ENCODE peak calls at places on chromosomes 13 and 19, in six cellular contexts. O, S, B, V, J and H are unnamed samples.
A peak's percentile ranks its signal among the peaks of the same experiment; 100 is the strongest.

GRCh38 chr13:113398963-113399754 is 35.2 kb upstream of the GRTP1 start:
- DNase-seq in S (no peak), B (no peak), J (no peak), V (no peak), O (no peak), H (no peak)

GRCh38 chr13:29902632-29903305 is 52.4 kb upstream of the UBL3 start:
- DNase-seq in B (no peak), S (no peak), O (no peak), V (no peak), J (no peak), H (no peak)

GRCh38 chr13:50243926-50244325 is 228.7 kb downstream of the KCNRG start:
- DNase-seq in S (no peak), J (no peak), O (no peak), V (no peak), B (no peak), H (no peak)

GRCh38 chr13:27120811-27121210 is 50.8 kb downstream of the USP12 start:
- DNase-seq in O (no peak), B (no peak), J (no peak), V (no peak), S (no peak), H (no peak)

GRCh38 chr19:1252818-1253513 is 4.6 kb downstream of the MIDN start:
- DNase-seq in J (peak; percentile 93), O (peak; percentile 93), B (no peak), S (peak; percentile 83), V (peak; percentile 99), H (no peak)

GRCh38 chr19:45523642-45524256 is 16.5 kb downstream of the VASP start:
- DNase-seq in B (peak; percentile 96), J (peak; percentile 83), S (peak; percentile 62), V (peak; percentile 91), O (peak; percentile 72), H (peak; percentile 67)

GRCh38 chr19:38596057-38596981 is 21.4 kb downstream of the MAP4K1 start:
- DNase-seq in J (no peak), S (no peak), V (no peak), O (no peak), B (peak; percentile 98), H (peak; percentile 65)

GRCh38 chr13:105611424-105611823 is 924.0 kb downstream of the EFNB2 start:
- DNase-seq in V (peak; percentile 22), S (no peak), O (peak; percentile 60), J (no peak), B (peak; percentile 62), H (no peak)

GRCh38 chr19:1227655-1228054 is 10.2 kb downstream of the CBARP start:
- DNase-seq in O (no peak), V (no peak), S (no peak), J (no peak), B (no peak), H (no peak)

GRCh38 chr13:103287659-103288058 is 221.4 kb upstream of the SLC10A2 start:
- DNase-seq in B (no peak), J (no peak), V (no peak), S (no peak), O (peak; percentile 87), H (no peak)

GRCh38 chr19:36115453-36116343 is at the start of gene TBCB:
- DNase-seq in O (no peak), S (no peak), V (peak; percentile 27), B (peak; percentile 84), J (no peak), H (no peak)

GRCh38 chr19:50402544-50403301 is 16.0 kb upstream of the SPIB start:
- DNase-seq in O (no peak), V (no peak), B (no peak), S (no peak), J (no peak), H (no peak)

GRCh38 chr13:26528527-26528926 is 29.0 kb upstream of the WASF3 start:
- DNase-seq in B (no peak), O (no peak), J (no peak), S (no peak), V (no peak), H (no peak)

GRCh38 chr13:20064128-20064527 is 96.7 kb downstream of the GJA3 start:
- DNase-seq in V (peak; percentile 58), S (no peak), B (no peak), J (peak; percentile 12), O (peak; percentile 37), H (no peak)

GRCh38 chr19:46372901-46373572 is 26.1 kb downstream of the PPP5C start:
- DNase-seq in S (no peak), J (peak; percentile 42), B (peak; percentile 74), O (no peak), V (no peak), H (no peak)

GRCh38 chr13:30306762-30307193 is 573 bp downstream of the KATNAL1 start:
- DNase-seq in B (peak; percentile 98), O (peak; percentile 87), S (peak; percentile 86), J (peak; percentile 95), V (peak; percentile 92), H (peak; percentile 95)

GRCh38 chr19:19670070-19670551 is 1.5 kb downstream of the ZNF101 start:
- DNase-seq in S (no peak), O (no peak), B (peak; percentile 88), V (no peak), J (no peak), H (no peak)

GRCh38 chr13:110597041-110597689 is 18.2 kb upstream of the NAXD start:
- DNase-seq in O (no peak), J (no peak), V (no peak), S (no peak), B (no peak), H (no peak)

GRCh38 chr19:8194528-8195275 is 14.5 kb upstream of the CERS4 start:
- DNase-seq in V (no peak), B (no peak), J (peak; percentile 97), S (peak; percentile 44), O (peak; percentile 40), H (no peak)

GRCh38 chr13:30829788-30830637 is 76.1 kb upstream of the MEDAG start:
- DNase-seq in S (no peak), J (no peak), B (no peak), O (no peak), V (no peak), H (no peak)

GRCh38 chr13:102198418-102199322 is 203.2 kb downstream of the FGF14 start:
- DNase-seq in V (peak; percentile 52), O (peak; percentile 50), J (no peak), S (no peak), B (no peak), H (no peak)

GRCh38 chr13:110528371-110528770 is 33.2 kb downstream of the RAB20 start:
- DNase-seq in V (peak; percentile 64), S (no peak), O (no peak), B (no peak), J (peak; percentile 78), H (no peak)

GRCh38 chr19:40231057-40231456 is 4.6 kb upstream of the CCNP start:
- DNase-seq in O (no peak), B (no peak), J (no peak), V (no peak), S (no peak), H (no peak)

GRCh38 chr19:1076951-1077350 is 10.0 kb downstream of the ARHGAP45 start:
- DNase-seq in J (peak; percentile 76), O (peak; percentile 77), B (no peak), S (peak; percentile 84), V (no peak), H (no peak)

GRCh38 chr13:110306960-110307696 is at the start of the genes COL4A1 and COL4A2:
- DNase-seq in V (peak; percentile 71), S (no peak), B (peak; percentile 87), O (peak; percentile 75), J (no peak), H (peak; percentile 52)

GRCh38 chr13:57627663-57628062 is 3.9 kb upstream of the PCDH17 start:
- DNase-seq in V (peak; percentile 59), O (no peak), J (peak; percentile 49), B (peak; percentile 51), S (no peak), H (no peak)

GRCh38 chr13:36453518-36453917 is 21.2 kb downstream of the CCNA1 start:
- DNase-seq in B (peak; percentile 64), O (no peak), V (no peak), S (no peak), J (peak; percentile 81), H (no peak)
- TF ChIP-seq CTCF in B (peak; percentile 82), O (peak; percentile 48), V (peak; percentile 16), S (no peak), J (peak; percentile 41), H (peak; percentile 59)

DNA sequence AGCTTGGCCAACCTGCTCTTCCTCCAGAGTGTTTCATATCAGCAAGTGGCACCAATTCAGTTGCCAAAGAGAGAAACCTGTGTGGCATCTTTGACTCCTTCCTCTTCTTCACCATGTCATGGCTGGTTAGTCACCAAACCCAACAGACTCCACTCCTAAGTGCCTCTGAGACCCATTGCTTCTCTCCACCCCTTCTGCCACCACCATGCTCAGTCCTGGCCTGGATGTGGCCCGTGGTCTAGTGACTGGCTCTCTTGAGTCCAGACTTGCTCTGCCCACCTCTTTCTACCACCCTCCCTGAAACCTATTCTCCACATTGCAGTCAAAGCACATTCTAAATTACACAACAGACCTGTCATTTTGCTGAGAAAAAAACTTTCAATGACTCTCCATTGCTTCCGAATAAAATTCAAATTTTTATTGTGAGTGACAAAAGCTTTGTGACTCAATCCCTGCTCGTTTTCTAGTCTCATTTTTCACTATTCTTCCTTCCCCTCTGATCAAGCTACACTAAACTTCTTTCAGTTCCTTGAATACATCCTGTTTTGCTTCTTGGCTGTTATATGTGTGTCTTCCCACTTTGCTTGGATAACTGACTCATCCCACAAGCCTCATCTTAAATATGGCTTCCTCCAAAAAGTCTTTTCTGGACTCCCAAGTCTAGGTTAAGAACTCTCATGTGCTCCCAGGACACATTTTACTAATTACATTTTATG is 12.0 kb upstream of the TNFSF11 start:
- DNase-seq in S (no peak), O (no peak), J (no peak), V (no peak), B (no peak), H (no peak)
- TF ChIP-seq CTCF in S (no peak), O (no peak), J (no peak), V (no peak), B (no peak), H (no peak)

GRCh38 chr19:54477650-54478049 is 4.6 kb upstream of the CDC42EP5 start:
- DNase-seq in O (no peak), S (no peak), J (no peak), B (no peak), V (no peak), H (no peak)
- TF ChIP-seq CTCF in O (peak; percentile 9), S (no peak), J (no peak), B (peak; percentile 39), V (no peak), H (no peak)

GRCh38 chr19:52691737-52692136 is 43.1 kb downstream of the ZNF611 start:
- DNase-seq in B (no peak), O (no peak), V (no peak), J (no peak), S (no peak), H (no peak)
- TF ChIP-seq CTCF in B (no peak), O (no peak), V (no peak), J (no peak), S (no peak), H (no peak)

GRCh38 chr13:87274209-87274819 is 396.9 kb upstream of the SLITRK5 start:
- DNase-seq in J (peak; percentile 66), V (peak; percentile 71), O (peak; percentile 26), S (no peak), B (peak; percentile 89), H (peak; percentile 53)
- TF ChIP-seq CTCF in J (peak; percentile 75), V (peak; percentile 74), O (peak; percentile 75), S (no peak), B (peak; percentile 85), H (peak; percentile 86)

DNA sequence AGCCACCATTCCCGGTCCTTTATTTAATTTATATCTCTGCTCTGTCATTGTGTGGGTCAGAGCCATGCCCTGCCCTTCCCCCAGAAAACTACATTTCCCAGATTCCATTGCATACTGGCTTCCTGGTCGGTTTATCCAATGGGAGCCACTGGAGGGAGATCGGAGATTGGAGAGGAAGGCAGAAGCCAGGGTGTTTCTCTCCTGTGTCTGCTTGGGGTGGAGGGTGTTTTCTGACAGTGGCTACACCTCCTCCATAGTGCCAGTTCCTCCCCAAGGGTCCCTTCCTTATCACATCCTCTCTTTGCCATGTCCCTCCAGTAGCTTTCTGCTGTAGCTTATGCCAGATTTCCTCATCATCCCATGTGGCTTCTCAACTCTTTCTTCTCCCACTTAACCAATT is 19.0 kb downstream of the OLFM2 start:
- DNase-seq in B (peak; percentile 91), V (peak; percentile 43), J (peak; percentile 68), O (peak; percentile 58), S (no peak), H (peak; percentile 28)
- TF ChIP-seq CTCF in B (no peak), V (no peak), J (no peak), O (no peak), S (no peak), H (no peak)